ENCODE peak calls at places on chromosome 18, in nine cellular contexts. E, S, I, C, J, O, H, Q and P are unnamed samples.

GRCh38 chr18:36162981-36163380 is 24.3 kb upstream of the MOCOS start:
- DNase-seq in J (no peak), O (no peak), H (no peak), I (no peak), S (no peak), E (no peak), Q (no peak), C (no peak), P (no peak)

GRCh38 chr18:48575301-48575657 is 36.4 kb downstream of the CTIF start:
- DNase-seq in Q (no peak), C (no peak), S (no peak), E (no peak), O (no peak), J (no peak), H (no peak), I (no peak), P (no peak)

GRCh38 chr18:22102948-22103663 is 66.3 kb upstream of the GATA6 start:
- DNase-seq in S (no peak), I (no peak), O (no peak), J (peak), E (peak), Q (no peak), H (no peak), C (no peak), P (peak)

GRCh38 chr18:22309191-22309590 is 108.5 kb downstream of the CTAGE1 start:
- DNase-seq in S (no peak), O (no peak), E (no peak), Q (no peak), H (no peak), I (no peak), C (no peak), J (no peak), P (no peak)

GRCh38 chr18:24054130-24054529 is 39.6 kb downstream of the TTC39C start:
- DNase-seq in I (no peak), Q (no peak), H (no peak), C (no peak), J (no peak), E (no peak), S (no peak), O (no peak), P (no peak)

GRCh38 chr18:3453540-3454364 is 3.8 kb downstream of the TGIF1 start:
- DNase-seq in C (no peak), Q (peak), O (peak), E (peak), S (peak), J (peak), I (peak), H (peak), P (peak)

GRCh38 chr18:331231-331771 is 63.5 kb upstream of the THOC1 start:
- DNase-seq in Q (no peak), J (no peak), I (peak), S (no peak), H (no peak), E (no peak), C (no peak), O (no peak), P (no peak)

GRCh38 chr18:48392266-48392665 is 16.9 kb downstream of the ZBTB7C start:
- DNase-seq in J (no peak), E (no peak), I (no peak), S (no peak), O (no peak), H (no peak), C (no peak), Q (no peak), P (no peak)

GRCh38 chr18:57438669-57439616 is 3.8 kb downstream of the ONECUT2 start:
- DNase-seq in J (no peak), E (no peak), Q (no peak), C (no peak), I (no peak), H (no peak), O (no peak), S (no peak), P (no peak)

GRCh38 chr18:55250729-55251128 is 291.5 kb upstream of the CCDC68 start:
- DNase-seq in S (no peak), O (no peak), Q (no peak), J (no peak), I (no peak), H (no peak), C (no peak), E (no peak), P (no peak)

GRCh38 chr18:23336072-23336471 is 117.0 kb upstream of the RIOK3 start:
- DNase-seq in H (no peak), I (no peak), Q (no peak), C (no peak), O (no peak), J (no peak), E (no peak), S (no peak), P (no peak)

GRCh38 chr18:59787998-59788875 is 91.0 kb upstream of the CCBE1 start:
- DNase-seq in O (no peak), S (no peak), I (no peak), E (no peak), C (peak), J (peak), H (no peak), Q (no peak), P (peak)

GRCh38 chr18:7338846-7339245 is 108.0 kb downstream of the LRRC30 start:
- DNase-seq in J (no peak), H (no peak), E (no peak), S (no peak), O (no peak), C (no peak), Q (no peak), I (no peak), P (no peak)

GRCh38 chr18:54950221-54950620 is 9.0 kb downstream of the CCDC68 start:
- DNase-seq in I (peak), O (peak), J (no peak), H (peak), C (peak), E (no peak), Q (no peak), S (no peak), P (no peak)

GRCh38 chr18:56161604-56162003 is 476.8 kb downstream of the TXNL1 start:
- DNase-seq in O (no peak), S (no peak), H (no peak), C (no peak), Q (no peak), E (no peak), I (no peak), J (no peak), P (no peak)

GRCh38 chr18:75524852-75525251 is 97.3 kb upstream of the SMIM21 start:
- DNase-seq in Q (no peak), E (no peak), S (no peak), H (no peak), J (no peak), C (no peak), I (no peak), O (no peak), P (no peak)

GRCh38 chr18:50924372-50924771 is 43.5 kb upstream of the ELAC1 start:
- DNase-seq in Q (no peak), E (no peak), H (no peak), I (no peak), S (no peak), C (no peak), O (no peak), J (no peak), P (no peak)

GRCh38 chr18:11512096-11513030 is 97.0 kb upstream of the SLC35G4 start:
- DNase-seq in Q (no peak), H (no peak), I (no peak), J (no peak), S (no peak), C (no peak), E (no peak), O (peak), P (no peak)

GRCh38 chr18:2515908-2516625 is 55.2 kb downstream of the METTL4 start:
- DNase-seq in I (peak), H (no peak), S (no peak), Q (no peak), O (peak), E (no peak), C (peak), J (no peak), P (no peak)

GRCh38 chr18:48541026-48541746 is 2.4 kb downstream of the CTIF start:
- DNase-seq in I (peak), H (peak), C (no peak), O (no peak), E (peak), S (peak), Q (peak), J (peak), P (peak)

GRCh38 chr18:24189007-24189528 is 50.2 kb downstream of the CABYR start:
- DNase-seq in H (no peak), O (no peak), I (no peak), Q (no peak), J (no peak), S (no peak), E (no peak), C (no peak), P (no peak)

GRCh38 chr18:76369791-76370555 is 125.1 kb downstream of the ZNF516 start:
- DNase-seq in S (no peak), E (no peak), I (no peak), O (no peak), C (no peak), Q (no peak), J (no peak), H (no peak), P (no peak)

GRCh38 chr18:51588616-51589015 is 391.1 kb upstream of the MEX3C start:
- DNase-seq in Q (no peak), C (no peak), E (no peak), S (no peak), J (no peak), O (no peak), H (no peak), I (no peak), P (no peak)

GRCh38 chr18:74316257-74317180 is 880 bp downstream of the C18orf63 start:
- DNase-seq in I (no peak), J (no peak), E (no peak), H (no peak), C (no peak), S (no peak), O (peak), Q (no peak), P (no peak)

GRCh38 chr18:12307251-12307736 is 747 bp upstream of the TUBB6 start:
- DNase-seq in C (no peak), H (no peak), S (peak), E (no peak), I (no peak), J (peak), O (no peak), Q (peak), P (peak)

GRCh38 chr18:58361212-58361611 is 267.7 kb downstream of the ALPK2 start:
- DNase-seq in H (no peak), Q (no peak), E (no peak), I (no peak), S (no peak), C (no peak), J (no peak), O (no peak), P (no peak)

GRCh38 chr18:70422061-70422965 is 133.5 kb downstream of the SOCS6 start:
- DNase-seq in I (peak), Q (no peak), H (peak), E (peak), C (peak), J (peak), O (peak), S (no peak), P (peak)
- H3K4me3 ChIP-seq in I (no peak), Q (no peak), H (no peak), E (no peak), C (no peak), J (no peak), O (no peak), S (no peak), P (no peak)

DNA sequence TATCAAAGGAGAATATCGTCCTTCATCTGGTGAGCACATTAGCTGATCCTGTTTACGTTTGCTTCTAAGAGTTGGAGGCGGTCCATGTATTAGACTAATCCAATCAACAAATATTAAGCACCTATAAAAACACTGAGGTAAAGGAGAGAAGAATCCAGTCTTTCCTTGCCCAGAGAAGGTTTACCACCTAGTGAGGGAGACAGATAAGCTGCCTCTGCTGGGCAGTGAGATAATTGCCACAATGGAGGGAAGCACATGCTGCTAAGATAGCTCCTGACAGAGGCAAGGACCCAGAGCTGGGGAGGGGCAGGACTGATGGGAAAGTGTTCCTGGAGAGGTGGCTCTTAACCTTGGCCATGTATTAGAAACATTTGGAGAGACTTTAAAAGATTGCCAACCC is 36.7 kb upstream of the ST8SIA5 start:
- DNase-seq in E (no peak), C (no peak), S (no peak), J (no peak), H (no peak), Q (no peak), O (no peak), I (no peak), P (no peak)
- TF ChIP-seq CTCF in E (no peak), C (peak), S (no peak), J (no peak), H (no peak), Q (no peak), O (no peak), I (no peak), P (no peak)

DNA sequence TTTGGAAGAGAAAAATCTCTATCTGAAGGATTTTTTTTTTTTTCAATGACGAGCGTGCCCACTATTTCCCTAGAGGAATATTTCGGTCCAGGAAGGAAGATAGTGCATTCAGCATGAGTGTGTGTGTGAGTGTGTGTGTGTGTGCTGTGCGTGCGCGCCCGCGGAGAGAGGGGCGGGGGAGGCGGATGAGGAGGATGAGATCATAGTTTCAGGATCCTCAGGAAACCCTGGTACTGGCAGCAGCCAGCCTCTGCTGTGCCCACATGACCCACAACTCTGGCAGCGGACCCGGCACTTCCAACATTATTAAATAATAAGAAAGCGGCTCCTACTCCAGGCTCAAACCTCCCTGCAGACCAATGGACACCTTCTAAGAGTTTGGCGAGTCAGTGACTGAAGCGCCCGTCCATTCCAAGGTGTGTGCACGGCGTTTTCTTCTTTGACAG is 217.0 kb upstream of the DTNA start:
- DNase-seq in C (no peak), H (peak), O (peak), I (peak), Q (peak), E (peak), J (peak), S (peak), P (peak)
- TF ChIP-seq POLR2A in C (no peak), H (no peak), O (no peak), I (no peak), Q (no peak), E (no peak), J (no peak), S (no peak), P (no peak)

GRCh38 chr18:35043207-35043606 is 2.0 kb downstream of the MAPRE2 start:
- DNase-seq in J (no peak), S (no peak), Q (no peak), O (no peak), I (no peak), H (no peak), C (no peak), E (no peak), P (no peak)
- H3K4me3 ChIP-seq in J (peak), S (peak), Q (no peak), O (no peak), I (no peak), H (peak), C (no peak), E (no peak), P (no peak)

DNA sequence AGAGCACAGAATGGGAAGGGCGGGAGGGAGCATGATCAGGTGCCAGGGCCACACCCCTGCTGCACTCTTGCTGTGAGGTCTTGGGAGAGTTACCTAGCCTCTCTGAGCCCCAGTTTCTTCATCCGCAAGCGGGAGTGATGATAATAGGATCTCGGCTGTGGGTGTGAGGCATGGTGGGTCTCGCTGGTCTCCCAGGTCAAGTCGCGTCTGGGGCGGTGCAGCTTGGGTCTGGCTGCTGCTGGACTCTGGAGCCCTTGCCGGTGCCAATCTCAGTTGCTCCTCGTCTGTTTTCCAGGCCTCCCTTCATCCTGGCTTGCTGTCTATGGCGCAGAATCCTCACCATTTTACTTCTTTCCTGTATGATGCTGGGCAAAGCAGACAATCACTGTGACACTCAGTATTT is 130.3 kb upstream of the RAB12 start:
- DNase-seq in Q (no peak), H (no peak), O (no peak), I (no peak), C (no peak), E (no peak), S (no peak), J (no peak), P (no peak)
- TF ChIP-seq CTCF in Q (no peak), H (no peak), O (no peak), I (peak), C (no peak), E (no peak), S (no peak), J (no peak), P (no peak)

GRCh38 chr18:10010611-10011015 is 96.8 kb downstream of the VAPA start:
- DNase-seq in J (peak), I (no peak), S (no peak), Q (no peak), O (no peak), H (peak), C (no peak), E (peak), P (peak)
- TF ChIP-seq POLR2A in J (no peak), I (no peak), S (no peak), Q (no peak), O (no peak), H (no peak), C (no peak), E (no peak), P (no peak)

DNA sequence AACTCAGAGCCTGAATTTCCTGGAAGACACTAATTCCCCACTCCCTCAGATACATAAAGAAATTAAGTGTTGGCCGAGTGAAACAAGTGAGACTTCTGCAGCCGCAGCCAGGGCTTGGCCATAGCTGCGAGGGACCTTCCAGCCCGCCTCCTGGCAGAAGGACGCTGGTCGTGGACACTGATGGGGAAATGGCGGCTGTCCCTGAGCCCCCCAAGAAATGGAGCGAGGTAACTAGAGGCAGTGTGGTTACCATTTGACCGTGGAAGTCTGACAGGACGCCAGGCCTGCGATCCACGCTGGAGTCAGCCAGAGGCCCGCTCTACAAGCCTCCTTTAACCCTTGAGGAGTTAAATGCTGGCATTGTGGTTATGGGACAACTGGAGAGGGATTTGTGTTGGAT is 173.4 kb downstream of the BCL2 start:
- DNase-seq in Q (peak), J (no peak), O (no peak), E (no peak), I (no peak), C (no peak), H (no peak), S (no peak), P (no peak)
- H3K4me3 ChIP-seq in Q (no peak), J (no peak), O (no peak), E (no peak), I (no peak), C (no peak), H (no peak), S (no peak), P (no peak)